ENCODE peak calls at places on chromosomes 1 and 21, in four cellular contexts. M is epithelial cell of esophagus, O is GM23248, P is T-cell. I is an unnamed sample.

GRCh38 chr1:43367026-43367903 is 546 bp downstream of the ELOVL1 start:
- DNase-seq in M (peak; percentile 72), O (peak; percentile 74), P (no peak), I (peak; percentile 42)

GRCh38 chr1:167860231-167860923 is 53.6 kb downstream of the ADCY10 start:
- DNase-seq in P (no peak), M (peak; percentile 9), O (peak; percentile 40), I (no peak)

GRCh38 chr1:225437710-225438437 is 10.0 kb upstream of the LBR start:
- DNase-seq in O (peak; percentile 48), M (peak; percentile 36), P (no peak), I (no peak)

GRCh38 chr1:20216574-20216973 is 30.3 kb upstream of the PLA2G2C start:
- DNase-seq in O (peak; percentile 40), P (no peak), M (peak; percentile 55), I (peak; percentile 19)

GRCh38 chr21:36761685-36762084 is 62.8 kb downstream of the SIM2 start:
- DNase-seq in M (no peak), P (no peak), O (no peak), I (no peak)

GRCh38 chr1:36913523-36914060 is 120.7 kb downstream of the GRIK3 start:
- DNase-seq in O (no peak), M (no peak), P (no peak), I (no peak)

GRCh38 chr1:6600410-6601048 is 2.1 kb downstream of the KLHL21 start:
- DNase-seq in P (no peak), O (peak; percentile 58), M (peak; percentile 42), I (no peak)

GRCh38 chr1:198261886-198262285 is 105.1 kb downstream of the NEK7 start:
- DNase-seq in O (no peak), P (no peak), M (no peak), I (no peak)

GRCh38 chr1:41501581-41501980 is 17.1 kb upstream of the EDN2 start:
- DNase-seq in O (no peak), P (no peak), M (peak; percentile 82), I (no peak)

GRCh38 chr1:37846634-37847339 is 12.6 kb downstream of the MTF1 start:
- DNase-seq in M (no peak), P (no peak), O (no peak), I (no peak)

GRCh38 chr1:157691285-157691920 is 9.2 kb downstream of the FCRL3 start:
- DNase-seq in M (peak; percentile 43), P (no peak), O (peak; percentile 66), I (no peak)

GRCh38 chr1:113307771-113308451 is 82.4 kb upstream of the MAGI3 start:
- DNase-seq in O (peak; percentile 64), P (no peak), M (peak; percentile 87), I (no peak)

GRCh38 chr1:147717051-147717705 is 43.2 kb downstream of the GJA5 start:
- DNase-seq in P (no peak), O (no peak), M (peak; percentile 99), I (no peak)

GRCh38 chr1:9553736-9554144 is 14.5 kb downstream of the SLC25A33 start:
- DNase-seq in M (no peak), O (no peak), P (no peak), I (no peak)

GRCh38 chr1:9111957-9112356 is 16.9 kb downstream of the GPR157 start:
- DNase-seq in O (no peak), M (peak; percentile 79), P (no peak), I (peak; percentile 51)

GRCh38 chr1:171563675-171564074 is 58.4 kb upstream of the MYOCOS start:
- DNase-seq in O (peak; percentile 31), M (peak; percentile 64), P (no peak), I (no peak)

GRCh38 chr1:234489692-234490065 is 10.7 kb upstream of the TARBP1 start:
- DNase-seq in M (no peak), P (no peak), O (no peak), I (no peak)